ENCODE peak calls at places on chromosomes 7 and 10, in seven cellular contexts. P is GDM1; M is A673; F is tibial artery; W is stimulated activated CD4-positive, alpha-beta T cell treated with anti-CD3 and anti-CD28 coated beads, Interleukin-2, amount 100 ng/mL, for 48 hours; A is AG09309; S is smooth muscle cell of the brain vasculature. O is an unnamed sample.

GRCh38 chr10:75018873-75019272 is 92.6 kb upstream of the SAMD8 start:
- DNase-seq in P (no peak), F (no peak), M (no peak), A (no peak), S (no peak), W (no peak), O (no peak)

GRCh38 chr7:79548616-79549206 is 95.2 kb upstream of the MAGI2 start:
- DNase-seq in P (no peak), W (no peak), F (no peak), S (no peak), M (peak; percentile 6), A (no peak), O (peak; percentile 50)

GRCh38 chr10:129078322-129078721 is 388.7 kb upstream of the MGMT start:
- DNase-seq in A (no peak), S (no peak), M (no peak), W (no peak), F (no peak), P (no peak), O (no peak)

GRCh38 chr10:46239999-46240683 is 46.7 kb upstream of the ANTXRL start:
- DNase-seq in F (peak; percentile 58), S (no peak), P (no peak), W (no peak), M (no peak), A (no peak), O (no peak)

GRCh38 chr7:19284596-19285300 is 139.5 kb upstream of the FERD3L start:
- DNase-seq in M (no peak), P (no peak), S (no peak), W (no peak), A (peak; percentile 63), F (no peak), O (peak; percentile 9)

GRCh38 chr7:101678713-101679112 is 49.6 kb upstream of the MYL10 start:
- DNase-seq in W (no peak), M (no peak), S (no peak), P (no peak), A (peak; percentile 42), F (no peak), O (no peak)

GRCh38 chr10:50152792-50153272 is 85.1 kb downstream of the WASHC2A start:
- DNase-seq in P (no peak), M (peak; percentile 18), F (no peak), S (no peak), A (no peak), W (no peak), O (no peak)

GRCh38 chr10:129470103-129470851 is 3.2 kb downstream of the MGMT start:
- DNase-seq in S (no peak), M (no peak), F (no peak), A (no peak), W (no peak), P (no peak), O (no peak)

GRCh38 chr7:133052357-133052756 is 29.5 kb downstream of the CHCHD3 start:
- DNase-seq in P (no peak), A (no peak), M (no peak), F (no peak), S (no peak), W (no peak), O (no peak)

GRCh38 chr10:88440541-88440940 is 142.6 kb downstream of the RNLS start:
- DNase-seq in W (no peak), M (no peak), P (no peak), F (no peak), A (no peak), S (no peak), O (no peak)